ENCODE peak calls at places on chromosome 21, in four cellular contexts. V is K562, F is HepG2, P is GM12878. L is an unnamed sample.

GRCh38 chr21:37742532-37742931 is 173.7 kb downstream of the KCNJ6 start:
- DNase-seq in V (no peak), F (no peak), P (no peak), L (no peak)

GRCh38 chr21:41948404-41948895 is 5.4 kb downstream of the C2CD2 start:
- DNase-seq in F (no peak), P (no peak), V (no peak), L (no peak)

GRCh38 chr21:42176864-42177263 is 42.1 kb upstream of the ABCG1 start:
- DNase-seq in F (no peak), V (no peak), P (no peak), L (no peak)

GRCh38 chr21:41750051-41750450 is 16.8 kb downstream of the RIPK4 start:
- DNase-seq in F (no peak), P (no peak), V (no peak), L (no peak)

GRCh38 chr21:42306366-42307035 is 8.7 kb downstream of the TFF3 start:
- DNase-seq in F (no peak), V (no peak), P (no peak), L (no peak)

GRCh38 chr21:27129215-27129614 is 162.3 kb upstream of the ADAMTS5 start:
- DNase-seq in P (no peak), V (no peak), F (no peak), L (no peak)

GRCh38 chr21:17834639-17835354 is 15.6 kb upstream of the C21orf91 start:
- DNase-seq in V (no peak), F (no peak), P (no peak), L (no peak)

GRCh38 chr21:23152130-23152529 is 2153.9 kb downstream of the NCAM2 start:
- DNase-seq in P (no peak), V (no peak), F (no peak), L (no peak)

GRCh38 chr21:28135646-28136045 is 857.0 kb downstream of the LTN1 start:
- DNase-seq in P (no peak), F (no peak), V (no peak), L (no peak)

GRCh38 chr21:40128891-40129290 is 261.7 kb downstream of the PCP4 start:
- DNase-seq in P (no peak), V (no peak), F (no peak), L (no peak)

GRCh38 chr21:36966846-36967657 is 583 bp upstream of the HLCS start:
- DNase-seq in F (no peak), V (no peak), P (no peak), L (no peak)

GRCh38 chr21:26966978-26967913 is at the start of gene ADAMTS5:
- DNase-seq in P (no peak), F (no peak), V (no peak), L (no peak)

GRCh38 chr21:29215709-29216108 is 83.0 kb upstream of the BACH1 start:
- DNase-seq in V (no peak), F (no peak), P (no peak), L (no peak)

GRCh38 chr21:41561701-41562100 is 53.7 kb upstream of the TMPRSS2 start:
- DNase-seq in F (no peak), P (no peak), V (no peak), L (no peak)

GRCh38 chr21:41110664-41111063 is 57.3 kb upstream of the BACE2 start:
- DNase-seq in V (no peak), P (no peak), F (no peak), L (no peak)

GRCh38 chr21:42002421-42002958 is 7.7 kb downstream of the ZBTB21 start:
- DNase-seq in F (no peak), P (peak), V (no peak), L (no peak)

GRCh38 chr21:30138483-30138882 is 28.1 kb downstream of the CLDN17 start:
- DNase-seq in F (no peak), V (no peak), P (no peak), L (no peak)

GRCh38 chr21:41642399-41642798 is 124.5 kb downstream of the RIPK4 start:
- DNase-seq in P (no peak), V (no peak), F (peak), L (no peak)

GRCh38 chr21:38790961-38791360 is 14.8 kb upstream of the ETS2 start:
- DNase-seq in V (no peak), F (no peak), P (no peak), L (no peak)

GRCh38 chr21:28893687-28894086 is 99.0 kb downstream of the LTN1 start:
- DNase-seq in F (no peak), P (no peak), V (no peak), L (no peak)

GRCh38 chr21:37389456-37389855 is 22.9 kb downstream of the DYRK1A start:
- DNase-seq in F (no peak), P (no peak), V (no peak), L (no peak)

GRCh38 chr21:41774467-41775151 is 7.8 kb upstream of the RIPK4 start:
- DNase-seq in F (no peak), P (no peak), V (no peak), L (no peak)

GRCh38 chr21:36035381-36035791 is 24.9 kb downstream of the SETD4 start:
- DNase-seq in P (no peak), F (no peak), V (peak), L (no peak)

GRCh38 chr21:37622755-37623543 is 256.4 kb downstream of the DYRK1A start:
- DNase-seq in P (no peak), F (no peak), V (no peak), L (no peak)

GRCh38 chr21:41979335-41979734 is 25.5 kb upstream of the C2CD2 start:
- DNase-seq in F (no peak), P (no peak), V (no peak), L (no peak)

GRCh38 chr21:29196021-29196663 is 65.7 kb downstream of the MAP3K7CL start:
- DNase-seq in P (peak), V (peak), F (peak), L (peak)

GRCh38 chr21:16624468-16625102 is 888.3 kb upstream of the CXADR start:
- DNase-seq in P (no peak), F (no peak), V (no peak), L (no peak)

GRCh38 chr21:42513151-42513984 is at the start of gene SLC37A1:
- DNase-seq in V (peak), P (no peak), F (no peak), L (no peak)

GRCh38 chr21:26756491-26757159 is 88.6 kb downstream of the ADAMTS1 start:
- DNase-seq in F (no peak), P (no peak), V (no peak), L (no peak)

GRCh38 chr21:41884501-41885030 is 5.4 kb upstream of the PRDM15 start:
- DNase-seq in F (no peak), P (no peak), V (no peak), L (no peak)

GRCh38 chr21:28832013-28832714 is 160.5 kb downstream of the LTN1 start:
- DNase-seq in V (no peak), F (peak), P (no peak), L (no peak)

GRCh38 chr21:39125752-39126485 is 57.3 kb downstream of the PSMG1 start:
- DNase-seq in V (no peak), P (no peak), F (peak), L (peak)

GRCh38 chr21:41750532-41751151 is 16.2 kb downstream of the RIPK4 start:
- DNase-seq in P (no peak), F (peak), V (no peak), L (no peak)

GRCh38 chr21:21730524-21730923 is 732.3 kb downstream of the NCAM2 start:
- DNase-seq in F (no peak), P (no peak), V (no peak), L (no peak)

GRCh38 chr21:15309022-15309590 is 244.3 kb upstream of the NRIP1 start:
- DNase-seq in P (no peak), F (no peak), V (no peak), L (no peak)

GRCh38 chr21:15311510-15311909 is 246.7 kb upstream of the NRIP1 start:
- DNase-seq in P (no peak), V (no peak), F (no peak), L (no peak)

GRCh38 chr21:15309721-15310120 is 244.9 kb upstream of the NRIP1 start:
- DNase-seq in F (no peak), P (no peak), V (no peak), L (no peak)
- TF ChIP-seq HDAC6 in F (no peak), P (no peak), V (no peak), L (no peak)

DNA sequence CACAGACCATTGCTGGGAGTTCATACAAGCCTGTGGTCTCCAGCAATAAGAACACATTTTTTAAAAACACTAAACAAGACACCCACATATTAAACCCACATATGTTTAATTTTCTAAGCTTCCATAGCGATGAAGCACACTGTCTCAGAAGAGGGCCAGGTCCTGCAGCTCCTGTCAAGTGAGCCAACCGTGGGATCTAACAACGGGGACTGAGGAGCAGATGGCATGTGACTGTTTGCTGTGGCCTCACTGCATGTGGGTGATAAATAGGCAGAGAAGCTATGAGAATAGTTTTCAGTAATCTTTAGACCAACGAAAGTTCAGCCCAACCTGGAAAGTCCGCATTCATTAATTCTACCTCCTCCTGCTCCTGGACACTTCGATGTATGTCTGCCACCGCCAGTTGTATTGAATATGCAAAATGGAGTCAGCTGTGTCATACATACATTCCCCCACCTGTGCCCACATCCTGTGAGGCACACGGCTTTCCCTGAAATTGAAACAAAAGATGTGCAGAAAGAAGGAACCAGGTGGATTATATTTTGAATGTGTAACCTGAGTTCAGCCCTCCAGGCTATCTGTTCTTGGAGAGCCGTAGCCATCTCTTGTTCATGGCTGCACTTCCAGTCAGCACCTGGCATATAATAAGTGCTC is 88.2 kb downstream of the MIS18A start:
- DNase-seq in P (peak), F (no peak), V (no peak), L (no peak)
- TF ChIP-seq HDAC6 in P (no peak), F (no peak), V (no peak), L (no peak)

DNA sequence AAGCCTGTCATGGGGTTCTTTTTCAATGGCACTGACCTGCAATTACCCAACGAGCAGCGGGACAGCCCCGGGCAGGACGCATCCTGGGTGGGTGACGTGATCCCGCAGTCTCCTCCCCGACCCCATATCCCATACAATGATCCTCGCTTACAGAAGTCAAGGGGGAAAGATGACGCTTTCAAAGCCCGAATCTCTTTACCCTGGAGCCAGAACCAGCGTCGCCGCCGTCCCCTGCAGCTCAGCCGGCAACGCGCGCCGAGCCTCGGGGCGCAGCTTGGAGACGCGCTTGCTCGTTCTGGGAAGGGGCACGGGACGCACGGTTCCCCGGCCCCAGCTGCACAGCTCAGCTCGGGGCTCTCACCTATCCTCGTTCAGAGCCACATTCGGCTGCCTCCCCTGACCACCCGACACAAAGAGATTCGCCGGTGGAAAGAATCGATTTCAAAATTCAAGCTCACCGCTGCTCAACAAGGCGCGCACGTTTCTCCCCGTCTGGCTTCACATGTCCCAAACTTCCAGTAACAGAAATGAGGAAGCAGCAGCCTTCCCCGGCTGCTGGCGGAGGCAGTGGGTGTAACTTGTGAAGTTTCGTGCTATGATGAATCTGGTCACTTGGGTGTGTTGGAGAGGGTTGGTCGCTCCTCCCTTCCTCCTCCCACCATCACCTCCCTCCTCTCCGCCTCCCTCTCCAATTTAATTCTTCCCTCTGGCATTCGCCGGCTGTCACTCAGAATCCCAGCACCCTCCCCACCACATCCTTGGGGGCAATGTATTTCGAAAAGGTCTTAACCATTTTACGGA is at the start of gene TIAM1:
- DNase-seq in P (no peak), V (no peak), F (no peak), L (peak)
- TF ChIP-seq HDAC6 in P (peak), V (no peak), F (no peak), L (no peak)

GRCh38 chr21:33293811-33294216 is 27.6 kb downstream of the IL10RB start:
- DNase-seq in F (no peak), V (no peak), P (no peak), L (no peak)
- TF ChIP-seq HDAC6 in F (no peak), V (no peak), P (no peak), L (no peak)

GRCh38 chr21:44752701-44753235 is 41.4 kb upstream of the TSPEAR start:
- DNase-seq in V (no peak), F (no peak), P (no peak), L (no peak)
- TF ChIP-seq HDAC6 in V (no peak), F (no peak), P (no peak), L (no peak)

GRCh38 chr21:34846601-34847112 is 177.9 kb downstream of the CLIC6 start:
- DNase-seq in P (no peak), F (no peak), V (no peak), L (no peak)
- TF ChIP-seq HDAC6 in P (no peak), F (no peak), V (no peak), L (no peak)

DNA sequence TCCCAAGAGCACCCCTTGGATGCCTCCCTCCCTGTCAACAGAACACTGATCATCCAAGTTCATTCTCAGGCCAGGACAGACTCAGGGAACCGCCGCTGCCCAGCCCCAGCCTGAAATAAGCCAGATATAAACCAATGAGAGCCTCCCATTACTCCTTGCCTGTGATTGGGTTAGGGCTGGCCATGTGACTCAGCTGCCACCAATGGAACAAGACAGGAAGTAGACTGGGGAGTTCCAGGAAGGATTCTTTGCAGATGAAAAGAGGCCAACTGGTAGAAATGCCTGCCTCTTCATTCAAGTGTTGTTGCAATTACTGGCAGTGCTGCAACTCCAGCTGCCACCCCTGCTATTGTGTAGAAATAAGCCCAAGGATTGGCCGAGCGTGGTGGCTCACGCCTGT is 146.4 kb upstream of the TIAM1 start:
- DNase-seq in V (peak), F (no peak), P (no peak), L (no peak)
- TF ChIP-seq HDAC6 in V (no peak), F (no peak), P (no peak), L (no peak)

GRCh38 chr21:46437511-46437910 is 21.2 kb upstream of the DIP2A start:
- DNase-seq in F (no peak), V (no peak), P (no peak), L (no peak)

GRCh38 chr21:46436586-46436985 is 22.1 kb upstream of the DIP2A start:
- DNase-seq in P (no peak), F (no peak), V (no peak), L (no peak)

GRCh38 chr21:46437096-46437498 is 21.6 kb upstream of the DIP2A start:
- DNase-seq in F (no peak), V (no peak), P (no peak), L (no peak)

GRCh38 chr21:46434322-46434958 is 24.3 kb upstream of the DIP2A start:
- DNase-seq in F (no peak), V (no peak), P (no peak), L (no peak)

GRCh38 chr21:46435786-46436227 is 22.9 kb upstream of the DIP2A start:
- DNase-seq in V (no peak), P (no peak), F (no peak), L (no peak)
- TF ChIP-seq HDAC6 in V (no peak), P (no peak), F (no peak), L (no peak)

GRCh38 chr21:46004168-46004861 is 22.7 kb downstream of the COL6A1 start:
- DNase-seq in P (no peak), F (no peak), V (no peak), L (no peak)
- TF ChIP-seq HDAC6 in P (no peak), F (no peak), V (no peak), L (no peak)

DNA sequence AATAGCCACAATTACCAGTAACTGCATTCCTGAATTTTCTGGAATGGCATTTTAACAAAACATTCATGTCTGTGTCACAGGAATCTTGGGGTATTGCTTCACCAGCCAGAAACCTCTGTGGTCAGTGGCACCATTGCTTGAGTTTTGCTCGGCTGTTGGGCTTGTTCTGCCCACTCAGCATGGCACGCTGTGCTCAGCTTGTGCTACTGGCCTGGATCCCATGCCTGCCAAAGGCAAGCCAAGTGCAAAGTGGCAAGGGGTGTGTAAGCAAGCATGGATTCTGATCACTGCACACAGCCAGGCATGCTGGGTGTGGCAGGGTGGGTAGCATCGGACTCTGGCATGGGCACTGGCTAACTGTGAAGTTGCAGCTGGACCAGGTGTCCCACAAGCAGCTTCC is 1150.9 kb downstream of the MRPL39 start:
- DNase-seq in V (no peak), F (no peak), P (no peak), L (no peak)
- TF ChIP-seq HDAC6 in V (no peak), F (no peak), P (no peak), L (no peak)

L was measured in H1.